ENCODE peak calls at places on chromosomes 5 and 9, in ten cellular contexts. K is colonic mucosa; X is H9; O is HCT116; H is C1 segment of cervical spinal cord; F is activated CD4-positive, alpha-beta T cell treated with anti-CD3 and anti-CD28 coated beads, Interleukin-2, amount 50 U/mL, for 4 hours; C is heart right ventricle; Z is nucleus accumbens; U is SK-N-DZ; G is LoVo. D is an unnamed sample.

GRCh38 chr5:31478901-31479300 is 53.0 kb downstream of the DROSHA start:
- DNase-seq in X (no peak), U (no peak), Z (no peak), K (no peak), C (no peak), H (no peak), F (no peak), O (no peak), G (no peak), D (peak)

GRCh38 chr9:3205421-3206095 is 320.2 kb downstream of the RFX3 start:
- DNase-seq in C (no peak), K (no peak), Z (no peak), H (peak), X (no peak), F (no peak), G (no peak), U (no peak), O (no peak), D (no peak)

GRCh38 chr5:59174248-59174844 is 591.5 kb downstream of the RAB3C start:
- DNase-seq in K (no peak), O (peak), H (no peak), G (peak), Z (peak), F (peak), C (no peak), U (peak), X (no peak), D (peak)

GRCh38 chr5:18305288-18305899 is 671.1 kb downstream of the TAF11L14 start:
- DNase-seq in K (no peak), C (no peak), F (no peak), X (peak), G (peak), U (peak), Z (peak), H (peak), O (no peak), D (peak)

GRCh38 chr5:3103241-3103855 is 351.9 kb upstream of the IRX2 start:
- DNase-seq in U (no peak), G (no peak), C (no peak), O (no peak), H (no peak), K (no peak), Z (no peak), X (peak), F (no peak), D (no peak)

GRCh38 chr9:114837923-114838322 is 32.1 kb upstream of the TNFSF15 start:
- DNase-seq in O (no peak), G (no peak), Z (no peak), F (no peak), K (no peak), U (no peak), H (no peak), X (no peak), C (no peak), D (no peak)

GRCh38 chr5:103886826-103887225 is 324.2 kb upstream of the NUDT12 start:
- DNase-seq in G (no peak), Z (no peak), F (no peak), U (no peak), K (no peak), C (no peak), H (no peak), X (no peak), O (no peak), D (no peak)

GRCh38 chr9:114662081-114662989 is 4.7 kb upstream of the TEX53 start:
- DNase-seq in F (peak), K (peak), X (peak), C (no peak), Z (peak), G (peak), U (peak), O (no peak), H (no peak), D (peak)

GRCh38 chr5:78763659-78764189 is 115.2 kb upstream of the LHFPL2 start:
- DNase-seq in Z (no peak), C (no peak), K (no peak), H (no peak), F (no peak), X (no peak), G (no peak), O (no peak), U (no peak), D (no peak)

GRCh38 chr5:17333755-17334154 is 116.3 kb downstream of the BASP1 start:
- DNase-seq in Z (no peak), F (no peak), U (no peak), C (no peak), K (no peak), O (no peak), G (no peak), X (no peak), H (no peak), D (no peak)

GRCh38 chr9:101477736-101478135 is 42.2 kb upstream of the ALDOB start:
- DNase-seq in X (no peak), C (no peak), Z (no peak), G (no peak), F (no peak), U (no peak), O (no peak), H (peak), K (no peak), D (no peak)

GRCh38 chr5:159301351-159301911 is 28.9 kb downstream of the IL12B start:
- DNase-seq in O (no peak), F (no peak), C (no peak), K (no peak), Z (no peak), X (no peak), H (no peak), G (no peak), U (no peak), D (peak)

GRCh38 chr5:2199697-2200096 is 317.0 kb upstream of the IRX4 start:
- DNase-seq in U (no peak), H (no peak), O (no peak), F (no peak), C (no peak), K (peak), X (no peak), G (no peak), Z (no peak), D (no peak)

GRCh38 chr5:149125386-149125891 is 15.9 kb upstream of the ABLIM3 start:
- DNase-seq in G (no peak), O (no peak), U (no peak), X (peak), C (no peak), Z (no peak), K (no peak), F (no peak), H (peak), D (no peak)

D was measured in adipocyte.